ENCODE peak calls at places on chromosomes 13 and 19, in four cellular contexts. U is upper lobe of left lung, Q is heart left ventricle, J is IMR-90. S is an unnamed sample.

GRCh38 chr19:47514151-47514868 is 553 bp downstream of the NAPA start:
- DNase-seq in U (peak), Q (no peak), J (no peak), S (no peak)

GRCh38 chr19:36489920-36490415 is 607 bp upstream of the ZNF566 start:
- DNase-seq in U (no peak), Q (peak), J (peak), S (peak)

GRCh38 chr13:61370520-61370919 is 45.1 kb downstream of the PCDH20 start:
- DNase-seq in U (no peak), Q (no peak), J (no peak), S (no peak)

GRCh38 chr13:95954266-95954665 is 98.9 kb downstream of the UGGT2 start:
- DNase-seq in U (no peak), Q (no peak), J (no peak), S (no peak)

GRCh38 chr19:33110201-33110910 is 21.6 kb upstream of the WDR88 start:
- DNase-seq in U (no peak), Q (no peak), J (peak), S (peak)

GRCh38 chr13:20993661-20994440 is 67.5 kb downstream of the LATS2 start:
- DNase-seq in U (no peak), Q (no peak), J (peak), S (peak)

GRCh38 chr13:20416223-20416622 is 109.4 kb downstream of the CRYL1 start:
- DNase-seq in U (no peak), Q (no peak), J (no peak), S (no peak)

GRCh38 chr19:57321746-57322145 is 1.5 kb downstream of the ZNF543 start:
- DNase-seq in U (no peak), Q (no peak), J (no peak), S (no peak)

GRCh38 chr19:49475995-49476880 is 2.2 kb downstream of the FLT3LG start:
- DNase-seq in U (peak), Q (no peak), J (no peak), S (no peak)

GRCh38 chr13:90686438-90686837 is 661.0 kb upstream of the MIR17HG start:
- DNase-seq in U (no peak), Q (no peak), J (peak), S (no peak)

GRCh38 chr13:91668844-91669495 is 270.5 kb downstream of the GPC5 start:
- DNase-seq in U (no peak), Q (no peak), J (no peak), S (no peak)

GRCh38 chr13:45242070-45242469 is 41.2 kb upstream of the KCTD4 start:
- DNase-seq in U (no peak), Q (no peak), J (peak), S (no peak)

GRCh38 chr13:45695198-45695730 is 6.9 kb upstream of the CBY2 start:
- DNase-seq in U (no peak), Q (no peak), J (no peak), S (no peak)

GRCh38 chr13:90091611-90092010 is 1255.9 kb upstream of the MIR17HG start:
- DNase-seq in U (no peak), Q (no peak), J (no peak), S (no peak)

GRCh38 chr13:50213526-50213925 is 198.3 kb downstream of the KCNRG start:
- DNase-seq in U (no peak), Q (no peak), J (no peak), S (no peak)

GRCh38 chr19:41821003-41821735 is 23.3 kb downstream of the LYPD4 start:
- DNase-seq in U (no peak), Q (no peak), J (peak), S (peak)

GRCh38 chr13:40187324-40187795 is 479.1 kb downstream of the FOXO1 start:
- DNase-seq in U (no peak), Q (no peak), J (no peak), S (no peak)

GRCh38 chr13:100396771-100397170 is 191.8 kb downstream of the GGACT start:
- DNase-seq in U (no peak), Q (no peak), J (no peak), S (no peak)

GRCh38 chr19:39915101-39915847 is 19.2 kb downstream of the FCGBP start:
- DNase-seq in U (peak), Q (no peak), J (no peak), S (no peak)

GRCh38 chr13:70792121-70792520 is 683.9 kb upstream of the KLHL1 start:
- DNase-seq in U (no peak), Q (no peak), J (no peak), S (no peak)

GRCh38 chr19:41552558-41552957 is 23.4 kb upstream of the CEACAM21 start:
- DNase-seq in U (no peak), Q (no peak), J (no peak), S (no peak)

GRCh38 chr13:95723428-95723827 is 46.5 kb downstream of the DNAJC3 start:
- DNase-seq in U (no peak), Q (no peak), J (no peak), S (no peak)

GRCh38 chr19:39941615-39942507 is 7.4 kb upstream of the FCGBP start:
- DNase-seq in U (no peak), Q (peak), J (peak), S (no peak)

GRCh38 chr19:11152318-11153062 is 3.1 kb downstream of the SPC24 start:
- DNase-seq in U (no peak), Q (peak), J (peak), S (peak)

GRCh38 chr19:41998246-41999020 is 4.4 kb upstream of the ATP1A3 start:
- DNase-seq in U (peak), Q (no peak), J (peak), S (no peak)

GRCh38 chr19:41479757-41480191 is 36.8 kb downstream of the ERICH4 start:
- DNase-seq in U (no peak), Q (peak), J (no peak), S (no peak)

GRCh38 chr19:50300814-50301606 is 28.2 kb downstream of the KCNC3 start:
- DNase-seq in U (no peak), Q (no peak), J (peak), S (peak)

GRCh38 chr19:52778811-52779210 is 7.8 kb downstream of the ZNF600 start:
- DNase-seq in U (no peak), Q (no peak), J (peak), S (no peak)

GRCh38 chr13:20209937-20210336 is 17.2 kb upstream of the GJB2 start:
- DNase-seq in U (no peak), Q (no peak), J (no peak), S (no peak)

GRCh38 chr13:110125157-110125556 is 181.8 kb downstream of the COL4A1 start:
- DNase-seq in U (no peak), Q (no peak), J (no peak), S (no peak)

GRCh38 chr13:110127986-110128511 is 178.9 kb downstream of the COL4A1 start:
- DNase-seq in U (no peak), Q (no peak), J (peak), S (no peak)

GRCh38 chr13:110128546-110128945 is 178.4 kb downstream of the COL4A1 start:
- DNase-seq in U (no peak), Q (no peak), J (no peak), S (no peak)

GRCh38 chr13:110125613-110126272 is 181.2 kb downstream of the COL4A1 start:
- DNase-seq in U (no peak), Q (no peak), J (no peak), S (no peak)

GRCh38 chr13:110126391-110126961 is 180.5 kb downstream of the COL4A1 start:
- DNase-seq in U (peak), Q (peak), J (peak), S (peak)
- TF ChIP-seq POLR2A in U (no peak), Q (no peak), J (peak), S (no peak)

GRCh38 chr19:38901683-38902082 is 1.9 kb downstream of the NFKBIB start:
- DNase-seq in U (no peak), Q (no peak), J (no peak), S (no peak)

GRCh38 chr19:38900816-38901215 is 1.0 kb downstream of the NFKBIB start:
- DNase-seq in U (no peak), Q (no peak), J (no peak), S (no peak)

GRCh38 chr19:38898788-38899446 is 501 bp downstream of the SIRT2 start:
- DNase-seq in U (no peak), Q (no peak), J (peak), S (no peak)

GRCh38 chr19:38900220-38900629 is 456 bp downstream of the NFKBIB start:
- DNase-seq in U (no peak), Q (no peak), J (no peak), S (no peak)

DNA sequence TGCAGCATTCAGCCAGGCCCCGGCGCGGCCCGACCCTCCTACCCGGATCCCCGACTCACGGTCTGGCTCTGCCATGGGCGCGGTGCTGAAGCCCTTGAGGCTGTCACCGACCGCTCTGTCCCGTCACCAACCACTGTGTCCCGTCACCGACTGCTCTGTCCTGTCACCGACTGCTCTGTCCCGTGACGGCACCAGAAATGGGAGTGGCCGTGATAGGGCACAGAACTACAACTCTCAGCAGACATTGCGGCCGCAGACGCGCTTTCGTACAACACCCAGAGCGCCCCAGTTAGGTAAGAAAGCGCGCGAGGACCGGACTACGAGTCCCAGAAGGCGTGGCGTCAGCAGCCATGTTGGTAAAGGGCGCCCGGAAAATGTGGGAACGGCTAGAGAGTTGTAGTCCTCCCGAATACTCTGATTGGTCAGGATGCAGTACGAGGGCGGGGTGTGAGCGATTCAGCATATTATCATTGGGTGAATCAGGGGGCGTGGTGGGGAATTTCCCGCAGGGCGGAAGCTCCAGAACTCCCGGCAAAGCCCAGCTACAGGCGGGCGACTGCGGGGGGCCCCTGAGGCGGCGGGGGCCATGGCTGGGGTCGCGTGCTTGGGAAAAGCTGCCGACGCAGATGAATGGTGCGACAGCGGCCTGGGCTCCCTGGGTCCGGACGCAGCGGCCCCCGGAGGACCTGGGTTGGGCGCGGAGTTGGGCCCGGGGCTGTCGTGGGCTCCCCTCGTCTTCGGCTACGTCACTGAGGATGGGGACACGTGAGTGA is at the start of the genes NFKBIB and SIRT2:
- DNase-seq in U (peak), Q (peak), J (peak), S (peak)
- TF ChIP-seq POLR2A in U (peak), Q (peak), J (peak), S (peak)

GRCh38 chr13:111022241-111022640 is 92.9 kb upstream of the ARHGEF7 start:
- DNase-seq in U (no peak), Q (no peak), J (no peak), S (no peak)

GRCh38 chr13:111022886-111023285 is 92.2 kb upstream of the ARHGEF7 start:
- DNase-seq in U (no peak), Q (no peak), J (no peak), S (no peak)

GRCh38 chr13:111027481-111028439 is 87.3 kb upstream of the ARHGEF7 start:
- DNase-seq in U (no peak), Q (no peak), J (peak), S (no peak)

GRCh38 chr13:111021270-111021669 is 93.8 kb upstream of the ARHGEF7 start:
- DNase-seq in U (no peak), Q (no peak), J (no peak), S (no peak)

DNA sequence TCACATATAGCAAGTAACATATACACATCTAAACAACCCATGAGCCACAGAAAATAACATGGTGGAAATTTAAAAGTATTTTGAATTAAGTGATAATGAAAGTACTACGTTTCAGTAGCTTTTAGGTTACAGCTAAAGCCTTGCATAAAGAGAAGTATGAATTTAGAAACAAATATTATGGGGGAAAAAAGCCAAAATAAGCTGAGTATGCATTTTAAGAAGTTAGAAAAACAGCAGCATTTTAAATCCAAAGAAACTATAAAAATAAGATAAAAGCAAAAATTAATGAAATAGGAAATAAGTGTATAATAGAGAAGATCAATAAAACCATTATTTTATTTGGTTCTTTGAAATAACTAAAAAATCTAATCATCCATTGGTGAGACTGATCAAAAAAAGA is 89.8 kb upstream of the ARHGEF7 start:
- DNase-seq in U (no peak), Q (no peak), J (no peak), S (no peak)
- TF ChIP-seq POLR2A in U (no peak), Q (no peak), J (no peak), S (no peak)

GRCh38 chr13:24207841-24208240 is 47.3 kb downstream of the SPATA13 start:
- DNase-seq in U (no peak), Q (no peak), J (no peak), S (no peak)
- TF ChIP-seq POLR2A in U (no peak), Q (no peak), J (no peak), S (no peak)

DNA sequence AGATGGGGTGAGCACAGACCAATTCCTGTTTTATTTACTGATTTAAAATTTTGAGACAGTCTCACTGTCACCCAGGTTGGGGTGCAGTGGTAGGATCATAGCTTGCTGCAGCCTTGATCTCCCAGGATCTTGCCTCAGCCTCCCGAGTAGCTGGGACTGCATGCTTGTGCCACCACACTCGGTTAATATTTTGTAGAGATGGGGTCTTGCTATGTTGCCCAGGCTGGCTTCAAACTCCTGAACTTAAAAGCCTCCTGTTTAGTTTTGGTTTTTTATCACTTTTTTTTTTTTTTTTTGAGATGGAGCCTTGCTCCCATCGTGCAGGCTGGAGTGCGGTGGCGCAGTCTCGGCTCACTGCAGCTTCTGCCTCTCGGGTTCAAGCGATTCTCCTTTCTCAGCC is 4.7 kb downstream of the UBA52 start:
- DNase-seq in U (no peak), Q (no peak), J (no peak), S (no peak)
- TF ChIP-seq POLR2A in U (no peak), Q (no peak), J (no peak), S (no peak)

GRCh38 chr19:7705387-7706187 is 3.7 kb upstream of the FCER2 start:
- DNase-seq in U (no peak), Q (peak), J (no peak), S (no peak)
- TF ChIP-seq POLR2A in U (no peak), Q (no peak), J (no peak), S (no peak)

GRCh38 chr13:33846306-33847062 is 28.5 kb downstream of the RFC3 start:
- DNase-seq in U (no peak), Q (no peak), J (no peak), S (no peak)
- TF ChIP-seq POLR2A in U (no peak), Q (no peak), J (no peak), S (no peak)

DNA sequence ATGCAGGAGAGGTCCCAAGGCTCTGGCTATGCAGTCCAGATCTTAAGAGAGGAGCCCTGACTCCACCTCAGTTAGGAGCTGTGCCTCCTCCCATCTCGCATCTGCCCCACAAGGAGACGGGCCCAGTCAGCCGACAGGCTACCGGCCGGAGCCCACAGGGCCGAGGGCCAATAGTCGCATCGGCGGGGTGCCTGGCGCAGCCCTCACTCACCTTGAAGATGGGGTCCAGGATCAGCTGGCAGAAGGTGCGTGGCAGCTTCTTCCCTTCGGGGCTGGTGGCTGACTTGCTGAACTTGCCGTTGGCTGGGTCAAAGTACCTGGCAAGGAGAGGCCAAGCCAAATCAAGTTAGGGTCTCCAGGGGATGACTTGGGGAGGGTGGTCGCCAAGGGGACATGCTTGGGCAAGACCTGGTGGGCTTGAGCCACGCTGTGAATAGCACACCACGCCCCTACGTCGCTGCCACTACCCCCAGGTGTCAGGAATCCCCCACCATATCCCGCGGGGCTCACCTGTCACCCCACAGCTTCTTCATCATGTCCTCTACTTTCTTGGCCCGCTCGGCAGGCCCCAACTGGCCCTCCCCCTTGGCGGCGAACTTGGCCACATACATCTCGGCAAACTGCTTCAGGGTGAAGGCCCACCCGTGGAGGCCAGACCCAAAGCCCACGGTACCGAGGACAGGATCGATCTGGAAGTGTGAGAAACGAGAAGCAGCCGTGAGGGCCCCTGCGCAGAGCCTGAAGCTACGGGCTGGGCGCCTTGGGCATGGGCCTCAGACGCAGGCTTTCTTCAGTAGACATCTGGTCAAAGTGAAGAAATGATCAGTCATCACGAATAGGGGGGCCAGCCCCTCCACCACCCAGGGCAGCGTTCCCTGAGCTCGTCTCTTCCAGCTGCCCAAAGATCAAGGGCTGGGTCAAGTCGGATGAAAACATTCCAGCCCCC is 3.3 kb downstream of the EEF2 start:
- DNase-seq in U (peak), Q (peak), J (no peak), S (no peak)
- TF ChIP-seq POLR2A in U (no peak), Q (no peak), J (no peak), S (no peak)

S was measured in H54.